ENCODE peak calls at places on chromosomes 2 and 18, in five cellular contexts. R, D, E, U and Z are unnamed samples.

GRCh38 chr2:142714600-142714999 is 162.9 kb upstream of the KYNU start:
- DNase-seq in D (no peak), R (no peak), U (no peak), E (no peak), Z (no peak)

GRCh38 chr18:58361212-58361611 is 267.7 kb downstream of the ALPK2 start:
- DNase-seq in U (no peak), D (no peak), E (no peak), R (no peak), Z (peak)

GRCh38 chr2:156321243-156321904 is 11.1 kb downstream of the NR4A2 start:
- DNase-seq in E (no peak), U (peak), D (no peak), R (peak), Z (no peak)

GRCh38 chr2:47805850-47806249 is 22.9 kb downstream of the MSH6 start:
- DNase-seq in D (no peak), U (no peak), E (no peak), R (no peak), Z (no peak)

GRCh38 chr2:137865954-137866540 is 98.2 kb upstream of the HNMT start:
- DNase-seq in D (peak), U (peak), E (peak), R (peak), Z (peak)

GRCh38 chr2:25559148-25559547 is 114.2 kb downstream of the DTNB start:
- DNase-seq in D (no peak), E (no peak), R (no peak), U (no peak), Z (no peak)

GRCh38 chr2:102603904-102604303 is 15.4 kb upstream of the SLC9A2 start:
- DNase-seq in R (no peak), D (no peak), E (no peak), U (peak), Z (no peak)

GRCh38 chr18:10266236-10266585 is 188.2 kb upstream of the APCDD1 start:
- DNase-seq in U (no peak), D (no peak), E (no peak), R (no peak), Z (no peak)

GRCh38 chr2:172242968-172243367 is 140.3 kb upstream of the DLX2 start:
- DNase-seq in U (no peak), D (no peak), E (no peak), R (no peak), Z (no peak)